ENCODE peak calls at places on chromosome 9, in seven cellular contexts. One of them, this sample, is unnamed.

GRCh38 chr9:137370865-137371520 is 52.0 kb downstream of the EXD3 start:
- DNase-seq in neural progenitor cell: peak; percentile 98
- DNase-seq in nephron progenitor cell: peak; percentile 62
- DNase-seq in T-helper 17 cell: no peak
- DNase-seq in astrocyte of the cerebellum: no peak
- DNase-seq in NCI-H1417 treated with DMSO at 0.1 percent for 48 hours: no peak
- DNase-seq in activated CD4-positive, alpha-beta T cell treated with anti-CD3 and anti-CD28 coated beads for 24 hours: no peak
- DNase-seq in this sample: peak; percentile 89

GRCh38 chr9:112299514-112299913 is 33.9 kb downstream of the PTBP3 start:
- DNase-seq in astrocyte of the cerebellum: no peak
- DNase-seq in T-helper 17 cell: no peak
- DNase-seq in NCI-H1417 treated with DMSO at 0.1 percent for 48 hours: no peak
- DNase-seq in neural progenitor cell: no peak
- DNase-seq in activated CD4-positive, alpha-beta T cell treated with anti-CD3 and anti-CD28 coated beads for 24 hours: no peak
- DNase-seq in nephron progenitor cell: no peak
- DNase-seq in this sample: no peak

GRCh38 chr9:20592673-20593072 is 29.6 kb downstream of the MLLT3 start:
- DNase-seq in T-helper 17 cell: no peak
- DNase-seq in nephron progenitor cell: no peak
- DNase-seq in NCI-H1417 treated with DMSO at 0.1 percent for 48 hours: no peak
- DNase-seq in astrocyte of the cerebellum: no peak
- DNase-seq in neural progenitor cell: no peak
- DNase-seq in activated CD4-positive, alpha-beta T cell treated with anti-CD3 and anti-CD28 coated beads for 24 hours: no peak
- DNase-seq in this sample: no peak

GRCh38 chr9:10062629-10063395 is 550.0 kb downstream of the PTPRD start:
- DNase-seq in nephron progenitor cell: no peak
- DNase-seq in activated CD4-positive, alpha-beta T cell treated with anti-CD3 and anti-CD28 coated beads for 24 hours: no peak
- DNase-seq in astrocyte of the cerebellum: peak; percentile 40
- DNase-seq in T-helper 17 cell: no peak
- DNase-seq in NCI-H1417 treated with DMSO at 0.1 percent for 48 hours: no peak
- DNase-seq in neural progenitor cell: no peak
- DNase-seq in this sample: no peak

GRCh38 chr9:27765266-27765665 is 192.0 kb upstream of the C9orf72 start:
- DNase-seq in activated CD4-positive, alpha-beta T cell treated with anti-CD3 and anti-CD28 coated beads for 24 hours: no peak
- DNase-seq in nephron progenitor cell: no peak
- DNase-seq in NCI-H1417 treated with DMSO at 0.1 percent for 48 hours: no peak
- DNase-seq in neural progenitor cell: no peak
- DNase-seq in astrocyte of the cerebellum: no peak
- DNase-seq in T-helper 17 cell: no peak
- DNase-seq in this sample: no peak

GRCh38 chr9:91328186-91328585 is 33.5 kb downstream of the AUH start:
- DNase-seq in NCI-H1417 treated with DMSO at 0.1 percent for 48 hours: no peak
- DNase-seq in T-helper 17 cell: no peak
- DNase-seq in astrocyte of the cerebellum: no peak
- DNase-seq in nephron progenitor cell: no peak
- DNase-seq in activated CD4-positive, alpha-beta T cell treated with anti-CD3 and anti-CD28 coated beads for 24 hours: no peak
- DNase-seq in neural progenitor cell: no peak
- DNase-seq in this sample: no peak

GRCh38 chr9:109974143-109974917 is 194.3 kb downstream of the PALM2AKAP2 start:
- DNase-seq in astrocyte of the cerebellum: no peak
- DNase-seq in T-helper 17 cell: no peak
- DNase-seq in neural progenitor cell: no peak
- DNase-seq in nephron progenitor cell: no peak
- DNase-seq in activated CD4-positive, alpha-beta T cell treated with anti-CD3 and anti-CD28 coated beads for 24 hours: peak; percentile 33
- DNase-seq in NCI-H1417 treated with DMSO at 0.1 percent for 48 hours: no peak
- DNase-seq in this sample: no peak

GRCh38 chr9:104856413-104856941 is 71.5 kb downstream of the ABCA1 start:
- DNase-seq in activated CD4-positive, alpha-beta T cell treated with anti-CD3 and anti-CD28 coated beads for 24 hours: no peak
- DNase-seq in NCI-H1417 treated with DMSO at 0.1 percent for 48 hours: peak; percentile 82
- DNase-seq in neural progenitor cell: peak; percentile 36
- DNase-seq in astrocyte of the cerebellum: no peak
- DNase-seq in nephron progenitor cell: no peak
- DNase-seq in T-helper 17 cell: no peak
- DNase-seq in this sample: no peak

GRCh38 chr9:3900673-3901318 is 375.0 kb upstream of the RFX3 start:
- DNase-seq in NCI-H1417 treated with DMSO at 0.1 percent for 48 hours: no peak
- DNase-seq in T-helper 17 cell: no peak
- DNase-seq in activated CD4-positive, alpha-beta T cell treated with anti-CD3 and anti-CD28 coated beads for 24 hours: no peak
- DNase-seq in nephron progenitor cell: no peak
- DNase-seq in astrocyte of the cerebellum: no peak
- DNase-seq in neural progenitor cell: no peak
- DNase-seq in this sample: no peak

GRCh38 chr9:111013250-111013649 is 25.0 kb downstream of the LPAR1 start:
- DNase-seq in neural progenitor cell: no peak
- DNase-seq in activated CD4-positive, alpha-beta T cell treated with anti-CD3 and anti-CD28 coated beads for 24 hours: no peak
- DNase-seq in astrocyte of the cerebellum: no peak
- DNase-seq in NCI-H1417 treated with DMSO at 0.1 percent for 48 hours: no peak
- DNase-seq in T-helper 17 cell: no peak
- DNase-seq in nephron progenitor cell: no peak
- DNase-seq in this sample: no peak

GRCh38 chr9:134455951-134456739 is 129.9 kb downstream of the RXRA start:
- DNase-seq in NCI-H1417 treated with DMSO at 0.1 percent for 48 hours: no peak
- DNase-seq in T-helper 17 cell: peak; percentile 56
- DNase-seq in neural progenitor cell: no peak
- DNase-seq in activated CD4-positive, alpha-beta T cell treated with anti-CD3 and anti-CD28 coated beads for 24 hours: peak; percentile 48
- DNase-seq in astrocyte of the cerebellum: peak; percentile 93
- DNase-seq in nephron progenitor cell: no peak
- DNase-seq in this sample: peak; percentile 90

GRCh38 chr9:93091453-93092081 is 4.5 kb upstream of the CARD19 start:
- DNase-seq in NCI-H1417 treated with DMSO at 0.1 percent for 48 hours: no peak
- DNase-seq in nephron progenitor cell: no peak
- DNase-seq in T-helper 17 cell: no peak
- DNase-seq in astrocyte of the cerebellum: peak; percentile 45
- DNase-seq in activated CD4-positive, alpha-beta T cell treated with anti-CD3 and anti-CD28 coated beads for 24 hours: peak; percentile 61
- DNase-seq in neural progenitor cell: peak; percentile 0
- DNase-seq in this sample: peak; percentile 76

GRCh38 chr9:17024129-17024528 is 110.7 kb upstream of the CNTLN start:
- DNase-seq in nephron progenitor cell: no peak
- DNase-seq in neural progenitor cell: no peak
- DNase-seq in activated CD4-positive, alpha-beta T cell treated with anti-CD3 and anti-CD28 coated beads for 24 hours: no peak
- DNase-seq in astrocyte of the cerebellum: no peak
- DNase-seq in T-helper 17 cell: no peak
- DNase-seq in NCI-H1417 treated with DMSO at 0.1 percent for 48 hours: no peak
- DNase-seq in this sample: no peak